ENCODE peak calls at places on chromosome 21, in ten cellular contexts. O, E, V, W, Y, A, P, M, S and G are unnamed samples.

GRCh38 chr21:15804247-15804985 is 74.6 kb downstream of the USP25 start:
- DNase-seq in O (no peak), E (no peak), V (no peak), W (no peak), Y (no peak), A (no peak), P (no peak), M (no peak), S (no peak), G (no peak)

GRCh38 chr21:43608225-43608624 is 51.1 kb downstream of the HSF2BP start:
- DNase-seq in O (no peak), E (no peak), V (peak; percentile 86), W (no peak), Y (no peak), A (no peak), P (no peak), M (no peak), S (no peak), G (no peak)

GRCh38 chr21:26939532-26940181 is 27.2 kb downstream of the ADAMTS5 start:
- DNase-seq in O (no peak), E (peak; percentile 48), V (peak; percentile 65), W (no peak), Y (no peak), A (no peak), P (peak; percentile 33), M (no peak), S (no peak), G (no peak)

GRCh38 chr21:42609806-42610205 is 43.6 kb upstream of the PDE9A start:
- DNase-seq in O (peak; percentile 49), E (no peak), V (no peak), W (no peak), Y (no peak), A (peak; percentile 32), P (no peak), M (no peak), S (peak; percentile 70), G (peak; percentile 23)

GRCh38 chr21:46660505-46660904 is 25.0 kb downstream of the PRMT2 start:
- DNase-seq in O (no peak), E (no peak), V (no peak), W (no peak), Y (no peak), A (no peak), P (no peak), M (no peak), S (no peak), G (no peak)

GRCh38 chr21:46567348-46567747 is 37.5 kb downstream of the S100B start:
- DNase-seq in O (no peak), E (no peak), V (no peak), W (no peak), Y (no peak), A (no peak), P (no peak), M (no peak), S (no peak), G (no peak)

GRCh38 chr21:35275776-35276175 is 226.7 kb upstream of the RUNX1 start:
- DNase-seq in O (no peak), E (no peak), V (peak; percentile 25), W (no peak), Y (no peak), A (no peak), P (no peak), M (no peak), S (no peak), G (no peak)

GRCh38 chr21:42702720-42703119 is 49.3 kb downstream of the PDE9A start:
- DNase-seq in O (no peak), E (no peak), V (no peak), W (no peak), Y (no peak), A (no peak), P (no peak), M (no peak), S (no peak), G (no peak)

GRCh38 chr21:31117046-31117916 is 79.0 kb upstream of the KRTAP19-8 start:
- DNase-seq in O (no peak), E (no peak), V (peak; percentile 86), W (no peak), Y (no peak), A (no peak), P (no peak), M (no peak), S (no peak), G (no peak)

GRCh38 chr21:37734846-37735245 is 181.4 kb downstream of the KCNJ6 start:
- DNase-seq in O (no peak), E (no peak), V (no peak), W (no peak), Y (no peak), A (no peak), P (no peak), M (no peak), S (no peak), G (no peak)

GRCh38 chr21:36753556-36753955 is 54.6 kb downstream of the SIM2 start:
- DNase-seq in O (no peak), E (no peak), V (peak; percentile 87), W (no peak), Y (no peak), A (no peak), P (no peak), M (no peak), S (no peak), G (no peak)

GRCh38 chr21:35606136-35606535 is 454.2 kb downstream of the SETD4 start:
- DNase-seq in O (no peak), E (no peak), V (no peak), W (no peak), Y (no peak), A (no peak), P (no peak), M (no peak), S (no peak), G (no peak)

GRCh38 chr21:41597811-41598231 is 89.9 kb upstream of the TMPRSS2 start:
- DNase-seq in O (peak; percentile 22), E (no peak), V (no peak), W (peak; percentile 41), Y (no peak), A (peak; percentile 60), P (no peak), M (no peak), S (no peak), G (no peak)

GRCh38 chr21:36127250-36127904 is 7.5 kb upstream of the CBR3 start:
- DNase-seq in O (no peak), E (peak; percentile 11), V (no peak), W (no peak), Y (no peak), A (peak; percentile 44), P (no peak), M (no peak), S (no peak), G (no peak)

GRCh38 chr21:42242611-42243010 is 23.7 kb downstream of the ABCG1 start:
- DNase-seq in O (no peak), E (no peak), V (no peak), W (no peak), Y (no peak), A (no peak), P (no peak), M (no peak), S (no peak), G (no peak)

GRCh38 chr21:46122758-46123683 is 25.1 kb downstream of the COL6A2 start:
- DNase-seq in O (peak; percentile 38), E (peak; percentile 11), V (no peak), W (peak; percentile 16), Y (no peak), A (peak; percentile 46), P (peak; percentile 3), M (peak; percentile 8), S (no peak), G (no peak)

GRCh38 chr21:43918385-43918947 is 53.4 kb downstream of the AGPAT3 start:
- DNase-seq in O (no peak), E (no peak), V (no peak), W (peak; percentile 26), Y (no peak), A (peak; percentile 53), P (peak; percentile 5), M (no peak), S (no peak), G (no peak)

DNA sequence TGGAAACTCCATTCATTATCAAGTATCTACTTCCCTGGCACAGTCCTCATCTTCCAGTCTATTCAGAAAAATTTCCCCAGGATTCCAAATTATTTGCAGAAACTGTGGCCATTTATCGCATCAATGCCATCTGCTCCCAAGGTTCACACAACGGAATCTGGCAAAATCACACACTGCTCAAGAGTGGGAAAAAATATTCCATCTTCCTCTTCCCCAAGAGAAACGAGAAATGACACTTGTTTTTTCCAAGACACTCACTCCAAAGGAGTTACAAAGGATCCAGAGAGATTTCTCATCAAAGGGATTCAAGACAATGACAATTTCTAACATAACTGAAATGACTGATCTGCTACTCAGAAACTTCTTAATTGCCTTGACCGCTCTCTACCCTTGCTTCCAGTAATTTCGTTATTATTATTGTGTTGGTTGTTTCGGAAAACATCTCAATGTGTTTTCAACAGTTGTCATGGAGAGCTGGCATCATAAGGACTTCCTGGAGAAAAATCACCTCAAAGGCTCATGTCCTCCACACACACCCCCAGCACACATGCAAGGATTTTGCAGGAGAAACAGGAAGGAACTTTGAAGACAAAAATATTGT is 128.0 kb downstream of the PSMG1 start:
- DNase-seq in O (no peak), E (no peak), V (no peak), W (no peak), Y (no peak), A (no peak), P (no peak), M (no peak), S (no peak), G (no peak)
- H3K4me1 ChIP-seq in O (peaks cover 3% of the 10 kb centered on the region), E (no peaks in the 10 kb centered on the region), V (peaks cover 3% of the 10 kb centered on the region), W (no peaks in the 10 kb centered on the region), Y (no peaks in the 10 kb centered on the region), A (peaks cover 7% of the 10 kb centered on the region), P (peaks cover 54% of the 10 kb centered on the region), M (no peaks in the 10 kb centered on the region), S (no peaks in the 10 kb centered on the region), G (no peaks in the 10 kb centered on the region)

DNA sequence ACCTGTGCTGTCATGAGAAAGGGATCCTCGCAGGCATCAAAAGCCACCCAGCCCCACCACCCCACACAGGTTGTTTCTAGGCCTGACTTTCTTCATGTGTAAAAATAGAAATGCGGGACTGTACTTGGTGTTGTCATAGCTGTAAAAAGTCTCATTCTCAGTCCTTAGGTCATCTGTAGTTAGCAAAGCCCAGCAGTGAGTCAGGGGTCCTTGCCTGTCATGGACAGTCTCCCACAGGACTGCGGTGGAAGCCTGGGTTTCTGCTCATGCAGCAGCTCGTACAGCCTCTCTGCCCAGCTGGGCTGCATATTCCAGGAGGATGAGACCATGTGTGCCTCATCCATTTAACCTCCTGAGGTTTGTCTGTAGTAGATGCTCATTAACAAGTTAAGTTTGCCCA is 58.2 kb downstream of the MRPS6 start:
- DNase-seq in O (no peak), E (no peak), V (peak; percentile 15), W (no peak), Y (no peak), A (no peak), P (no peak), M (no peak), S (no peak), G (no peak)
- H3K27ac ChIP-seq in O (no peak overlapping the region), E (peak overlapping the region; percentile 53), V (no peak overlapping the region), W (no peak overlapping the region), Y (no peak overlapping the region), A (no peak overlapping the region), P (peak overlapping the region; percentile 87), M (peak overlapping the region; percentile 91), S (no peak overlapping the region), G (no peak overlapping the region)

GRCh38 chr21:39388038-39388810 is 39.3 kb upstream of the HMGN1 start:
- DNase-seq in O (peak; percentile 89), E (peak; percentile 92), V (peak; percentile 77), W (peak; percentile 95), Y (peak; percentile 88), A (peak; percentile 97), P (peak; percentile 93), M (peak; percentile 92), S (peak; percentile 93), G (peak; percentile 84)
- H3K36me3 ChIP-seq in O (no peaks in the 10 kb centered on the region), E (no peaks in the 10 kb centered on the region), V (peaks cover 21% of the 10 kb centered on the region), W (no peaks in the 10 kb centered on the region), Y (no peaks in the 10 kb centered on the region), A (peaks cover 23% of the 10 kb centered on the region), P (peaks cover 25% of the 10 kb centered on the region), M (no peaks in the 10 kb centered on the region), S (peaks cover 30% of the 10 kb centered on the region), G (peaks cover 19% of the 10 kb centered on the region)

GRCh38 chr21:28635541-28635940 is 357.1 kb downstream of the LTN1 start:
- DNase-seq in O (no peak), E (no peak), V (no peak), W (no peak), Y (no peak), A (no peak), P (no peak), M (no peak), S (no peak), G (no peak)
- H3K4me1 ChIP-seq in O (no peaks in the 10 kb centered on the region), E (peaks cover 4% of the 10 kb centered on the region), V (peaks cover 24% of the 10 kb centered on the region), W (no peaks in the 10 kb centered on the region), Y (no peaks in the 10 kb centered on the region), A (peaks cover 20% of the 10 kb centered on the region), P (peaks cover 41% of the 10 kb centered on the region), M (no peaks in the 10 kb centered on the region), S (no peaks in the 10 kb centered on the region), G (no peaks in the 10 kb centered on the region)